ENCODE peak calls at places on chromosomes 13 and 19, in six cellular contexts. One of them, this sample, is unnamed.

GRCh38 chr19:2013683-2013961 is 1.9 kb downstream of the BTBD2 start:
- DNase-seq in ovary: peak; percentile 55
- DNase-seq in heart left ventricle: no peak
- DNase-seq in left ventricle myocardium inferior: no peak
- DNase-seq in PC-3: no peak
- DNase-seq in cardiac fibroblast: no peak
- DNase-seq in this sample: no peak

GRCh38 chr19:15246198-15246481 is 13.9 kb upstream of the EPHX3 start:
- DNase-seq in cardiac fibroblast: no peak
- DNase-seq in ovary: no peak
- DNase-seq in left ventricle myocardium inferior: no peak
- DNase-seq in PC-3: no peak
- DNase-seq in heart left ventricle: no peak
- DNase-seq in this sample: no peak

GRCh38 chr19:12784394-12784870 is 6.9 kb upstream of the JUNB start:
- DNase-seq in cardiac fibroblast: no peak
- DNase-seq in ovary: no peak
- DNase-seq in heart left ventricle: no peak
- DNase-seq in left ventricle myocardium inferior: no peak
- DNase-seq in PC-3: no peak
- DNase-seq in this sample: no peak

GRCh38 chr19:40519352-40520322 is 52.8 kb downstream of the SPTBN4 start:
- DNase-seq in PC-3: no peak
- DNase-seq in left ventricle myocardium inferior: no peak
- DNase-seq in heart left ventricle: no peak
- DNase-seq in cardiac fibroblast: peak; percentile 61
- DNase-seq in ovary: no peak
- DNase-seq in this sample: peak; percentile 33

GRCh38 chr19:35225951-35226350 is 2.6 kb downstream of the FAM187B start:
- DNase-seq in left ventricle myocardium inferior: no peak
- DNase-seq in ovary: no peak
- DNase-seq in heart left ventricle: no peak
- DNase-seq in PC-3: no peak
- DNase-seq in cardiac fibroblast: no peak
- DNase-seq in this sample: no peak

GRCh38 chr13:47816835-47817234 is 184.2 kb downstream of the SUCLA2 start:
- DNase-seq in cardiac fibroblast: no peak
- DNase-seq in PC-3: no peak
- DNase-seq in ovary: no peak
- DNase-seq in heart left ventricle: no peak
- DNase-seq in left ventricle myocardium inferior: no peak
- DNase-seq in this sample: no peak

GRCh38 chr19:48537541-48537940 is 14.4 kb upstream of the SULT2B1 start:
- DNase-seq in heart left ventricle: no peak
- DNase-seq in left ventricle myocardium inferior: no peak
- DNase-seq in cardiac fibroblast: no peak
- DNase-seq in PC-3: no peak
- DNase-seq in ovary: no peak
- DNase-seq in this sample: no peak

GRCh38 chr13:21550918-21551317 is 53.1 kb downstream of the MICU2 start:
- DNase-seq in left ventricle myocardium inferior: no peak
- DNase-seq in heart left ventricle: no peak
- DNase-seq in ovary: no peak
- DNase-seq in PC-3: no peak
- DNase-seq in cardiac fibroblast: no peak
- DNase-seq in this sample: no peak

GRCh38 chr13:36344173-36344572 is 2.0 kb downstream of the SPART start:
- DNase-seq in PC-3: no peak
- DNase-seq in left ventricle myocardium inferior: no peak
- DNase-seq in heart left ventricle: no peak
- DNase-seq in cardiac fibroblast: peak; percentile 74
- DNase-seq in ovary: peak; percentile 33
- DNase-seq in this sample: no peak

GRCh38 chr13:58476176-58476575 is 844.6 kb downstream of the PCDH17 start:
- DNase-seq in PC-3: no peak
- DNase-seq in heart left ventricle: no peak
- DNase-seq in left ventricle myocardium inferior: no peak
- DNase-seq in ovary: no peak
- DNase-seq in cardiac fibroblast: no peak
- DNase-seq in this sample: no peak

GRCh38 chr13:30829145-30829544 is 76.9 kb upstream of the MEDAG start:
- DNase-seq in ovary: no peak
- DNase-seq in left ventricle myocardium inferior: no peak
- DNase-seq in heart left ventricle: no peak
- DNase-seq in cardiac fibroblast: peak; percentile 87
- DNase-seq in PC-3: peak; percentile 78
- DNase-seq in this sample: no peak

GRCh38 chr13:25371608-25372274 is at the start of gene ATP8A2:
- DNase-seq in ovary: no peak
- DNase-seq in heart left ventricle: no peak
- DNase-seq in left ventricle myocardium inferior: no peak
- DNase-seq in cardiac fibroblast: no peak
- DNase-seq in PC-3: no peak
- DNase-seq in this sample: no peak

GRCh38 chr19:23190341-23190740 is 59.9 kb downstream of the ZNF724 start:
- DNase-seq in heart left ventricle: no peak
- DNase-seq in left ventricle myocardium inferior: no peak
- DNase-seq in PC-3: no peak
- DNase-seq in cardiac fibroblast: no peak
- DNase-seq in ovary: no peak
- DNase-seq in this sample: no peak

GRCh38 chr13:40508112-40508511 is 158.3 kb downstream of the FOXO1 start:
- DNase-seq in ovary: no peak
- DNase-seq in heart left ventricle: no peak
- DNase-seq in PC-3: no peak
- DNase-seq in cardiac fibroblast: peak; percentile 89
- DNase-seq in left ventricle myocardium inferior: no peak
- DNase-seq in this sample: no peak

GRCh38 chr13:73943137-73943964 is 190.9 kb downstream of the KLF12 start:
- DNase-seq in heart left ventricle: no peak
- DNase-seq in left ventricle myocardium inferior: no peak
- DNase-seq in cardiac fibroblast: no peak
- DNase-seq in ovary: no peak
- DNase-seq in PC-3: no peak
- DNase-seq in this sample: no peak

GRCh38 chr19:6963937-6964336 is 57.3 kb downstream of the MBD3L2B start:
- DNase-seq in left ventricle myocardium inferior: no peak
- DNase-seq in PC-3: peak; percentile 31
- DNase-seq in ovary: no peak
- DNase-seq in cardiac fibroblast: no peak
- DNase-seq in heart left ventricle: no peak
- DNase-seq in this sample: no peak

GRCh38 chr19:10222201-10222890 is 8.8 kb downstream of the S1PR2 start:
- DNase-seq in PC-3: no peak
- DNase-seq in heart left ventricle: no peak
- DNase-seq in ovary: no peak
- DNase-seq in left ventricle myocardium inferior: no peak
- DNase-seq in cardiac fibroblast: no peak
- DNase-seq in this sample: no peak

GRCh38 chr19:46393456-46394397 is 19.6 kb downstream of the CCDC8 start:
- DNase-seq in cardiac fibroblast: no peak
- DNase-seq in heart left ventricle: peak; percentile 51
- DNase-seq in PC-3: no peak
- DNase-seq in ovary: peak; percentile 34
- DNase-seq in left ventricle myocardium inferior: no peak
- DNase-seq in this sample: no peak
- H3K4me3 ChIP-seq in cardiac fibroblast: no peak overlapping the region
- H3K4me3 ChIP-seq in heart left ventricle: no peak overlapping the region
- H3K4me3 ChIP-seq in PC-3: no peak overlapping the region
- H3K4me3 ChIP-seq in ovary: no peak overlapping the region
- H3K4me3 ChIP-seq in left ventricle myocardium inferior: no peak overlapping the region
- H3K4me3 ChIP-seq in this sample: no peak overlapping the region

GRCh38 chr13:110312669-110313031 is 5.6 kb downstream of the COL4A2 start:
- DNase-seq in PC-3: peak; percentile 73
- DNase-seq in left ventricle myocardium inferior: no peak
- DNase-seq in ovary: no peak
- DNase-seq in heart left ventricle: no peak
- DNase-seq in cardiac fibroblast: peak; percentile 93
- DNase-seq in this sample: no peak

GRCh38 chr13:110309661-110310524 is 2.8 kb downstream of the COL4A2 start:
- DNase-seq in PC-3: no peak
- DNase-seq in left ventricle myocardium inferior: no peak
- DNase-seq in heart left ventricle: no peak
- DNase-seq in ovary: no peak
- DNase-seq in cardiac fibroblast: peak; percentile 46
- DNase-seq in this sample: no peak

GRCh38 chr13:110309159-110309476 is 2.0 kb downstream of the COL4A2 start:
- DNase-seq in ovary: no peak
- DNase-seq in cardiac fibroblast: peak; percentile 48
- DNase-seq in left ventricle myocardium inferior: no peak
- DNase-seq in PC-3: no peak
- DNase-seq in heart left ventricle: no peak
- DNase-seq in this sample: no peak

GRCh38 chr13:110311721-110312668 is 4.9 kb downstream of the COL4A2 start:
- DNase-seq in left ventricle myocardium inferior: no peak
- DNase-seq in PC-3: no peak
- DNase-seq in cardiac fibroblast: peak; percentile 48
- DNase-seq in heart left ventricle: no peak
- DNase-seq in ovary: no peak
- DNase-seq in this sample: no peak

GRCh38 chr13:110310541-110311491 is 3.7 kb downstream of the COL4A2 start:
- DNase-seq in ovary: no peak
- DNase-seq in PC-3: no peak
- DNase-seq in heart left ventricle: no peak
- DNase-seq in cardiac fibroblast: no peak
- DNase-seq in left ventricle myocardium inferior: no peak
- DNase-seq in this sample: no peak
- H3K4me3 ChIP-seq in ovary: no peak overlapping the region
- H3K4me3 ChIP-seq in PC-3: no peak overlapping the region
- H3K4me3 ChIP-seq in heart left ventricle: peak overlapping the region; percentile 80
- H3K4me3 ChIP-seq in cardiac fibroblast: no peak overlapping the region
- H3K4me3 ChIP-seq in left ventricle myocardium inferior: peak overlapping the region; percentile 83
- H3K4me3 ChIP-seq in this sample: peak overlapping the region; percentile 81

GRCh38 chr13:27958928-27959539 is 10.1 kb downstream of the CDX2 start:
- DNase-seq in ovary: no peak
- DNase-seq in PC-3: no peak
- DNase-seq in cardiac fibroblast: no peak
- DNase-seq in heart left ventricle: no peak
- DNase-seq in left ventricle myocardium inferior: no peak
- DNase-seq in this sample: no peak

GRCh38 chr13:27959976-27960361 is 9.1 kb downstream of the CDX2 start:
- DNase-seq in ovary: no peak
- DNase-seq in heart left ventricle: no peak
- DNase-seq in cardiac fibroblast: no peak
- DNase-seq in left ventricle myocardium inferior: no peak
- DNase-seq in PC-3: no peak
- DNase-seq in this sample: no peak

GRCh38 chr13:27962128-27962841 is 6.8 kb downstream of the CDX2 start:
- DNase-seq in ovary: no peak
- DNase-seq in heart left ventricle: no peak
- DNase-seq in PC-3: no peak
- DNase-seq in cardiac fibroblast: no peak
- DNase-seq in left ventricle myocardium inferior: no peak
- DNase-seq in this sample: no peak

GRCh38 chr13:27961227-27962085 is 7.7 kb downstream of the CDX2 start:
- DNase-seq in PC-3: no peak
- DNase-seq in heart left ventricle: no peak
- DNase-seq in left ventricle myocardium inferior: no peak
- DNase-seq in ovary: no peak
- DNase-seq in cardiac fibroblast: no peak
- DNase-seq in this sample: no peak

GRCh38 chr13:27960362-27961226 is 8.5 kb downstream of the CDX2 start:
- DNase-seq in ovary: no peak
- DNase-seq in left ventricle myocardium inferior: peak; percentile 35
- DNase-seq in heart left ventricle: no peak
- DNase-seq in cardiac fibroblast: peak; percentile 35
- DNase-seq in PC-3: peak; percentile 78
- DNase-seq in this sample: peak; percentile 11
- H3K4me3 ChIP-seq in ovary: peak overlapping the region; percentile 16
- H3K4me3 ChIP-seq in left ventricle myocardium inferior: peak overlapping the region; percentile 58
- H3K4me3 ChIP-seq in heart left ventricle: peak overlapping the region; percentile 38
- H3K4me3 ChIP-seq in cardiac fibroblast: peak overlapping the region; percentile 11
- H3K4me3 ChIP-seq in PC-3: peak overlapping the region; percentile 61
- H3K4me3 ChIP-seq in this sample: peak overlapping the region; percentile 0

GRCh38 chr19:49539192-49539952 is 11.6 kb downstream of the RCN3 start:
- DNase-seq in ovary: no peak
- DNase-seq in cardiac fibroblast: no peak
- DNase-seq in PC-3: no peak
- DNase-seq in heart left ventricle: no peak
- DNase-seq in left ventricle myocardium inferior: no peak
- DNase-seq in this sample: no peak

GRCh38 chr19:49541914-49542313 is 14.1 kb downstream of the RCN3 start:
- DNase-seq in left ventricle myocardium inferior: no peak
- DNase-seq in PC-3: no peak
- DNase-seq in cardiac fibroblast: no peak
- DNase-seq in ovary: no peak
- DNase-seq in heart left ventricle: no peak
- DNase-seq in this sample: no peak

GRCh38 chr19:49543032-49543431 is 15.2 kb downstream of the RCN3 start:
- DNase-seq in heart left ventricle: no peak
- DNase-seq in PC-3: no peak
- DNase-seq in ovary: no peak
- DNase-seq in cardiac fibroblast: no peak
- DNase-seq in left ventricle myocardium inferior: no peak
- DNase-seq in this sample: no peak

GRCh38 chr19:49544154-49544553 is 16.4 kb downstream of the RCN3 start:
- DNase-seq in ovary: no peak
- DNase-seq in left ventricle myocardium inferior: no peak
- DNase-seq in heart left ventricle: no peak
- DNase-seq in cardiac fibroblast: no peak
- DNase-seq in PC-3: no peak
- DNase-seq in this sample: no peak

GRCh38 chr19:49542446-49542845 is 14.6 kb downstream of the RCN3 start:
- DNase-seq in PC-3: no peak
- DNase-seq in cardiac fibroblast: no peak
- DNase-seq in ovary: no peak
- DNase-seq in left ventricle myocardium inferior: no peak
- DNase-seq in heart left ventricle: no peak
- DNase-seq in this sample: no peak
- H3K4me3 ChIP-seq in PC-3: no peak overlapping the region
- H3K4me3 ChIP-seq in cardiac fibroblast: no peak overlapping the region
- H3K4me3 ChIP-seq in ovary: no peak overlapping the region
- H3K4me3 ChIP-seq in left ventricle myocardium inferior: no peak overlapping the region
- H3K4me3 ChIP-seq in heart left ventricle: no peak overlapping the region
- H3K4me3 ChIP-seq in this sample: no peak overlapping the region

DNA sequence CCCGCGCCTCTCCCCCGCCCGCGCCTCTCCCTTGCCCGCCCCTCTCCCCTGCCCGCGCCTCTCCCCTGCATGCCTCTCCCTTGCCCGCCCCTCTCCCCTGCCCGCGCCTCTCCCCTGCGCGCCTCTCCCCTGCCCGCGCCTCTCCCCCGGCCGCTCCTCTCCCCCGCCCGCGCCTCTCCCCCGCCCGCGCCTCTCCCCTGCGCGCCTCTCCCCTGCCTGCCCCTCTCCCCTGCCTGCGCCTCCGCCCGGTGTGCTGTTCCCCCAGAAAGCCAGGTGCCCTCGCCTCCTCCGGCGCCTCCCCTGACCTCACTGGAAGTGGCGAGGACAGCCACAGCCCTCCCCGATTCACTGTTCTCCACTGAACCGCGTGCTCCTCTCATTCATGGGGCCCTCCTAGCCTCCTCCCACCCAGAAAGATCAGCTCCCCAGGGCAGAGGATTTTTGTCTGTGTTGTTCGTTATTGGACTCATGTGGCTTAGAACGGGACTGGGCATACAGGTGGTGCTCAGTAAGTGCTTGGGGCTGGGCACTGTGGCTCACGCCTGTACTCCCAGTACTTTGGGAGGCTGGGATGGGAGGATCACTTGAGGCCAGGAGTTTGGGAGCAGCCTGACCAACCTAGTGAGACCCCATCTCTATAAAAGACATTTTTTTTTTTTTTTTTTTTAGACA is 3.6 kb downstream of the PRTN3 start:
- DNase-seq in ovary: no peak
- DNase-seq in left ventricle myocardium inferior: no peak
- DNase-seq in PC-3: no peak
- DNase-seq in cardiac fibroblast: no peak
- DNase-seq in heart left ventricle: no peak
- DNase-seq in this sample: no peak
- H3K4me3 ChIP-seq in ovary: no peak overlapping the region
- H3K4me3 ChIP-seq in left ventricle myocardium inferior: no peak overlapping the region
- H3K4me3 ChIP-seq in PC-3: no peak overlapping the region
- H3K4me3 ChIP-seq in cardiac fibroblast: no peak overlapping the region
- H3K4me3 ChIP-seq in heart left ventricle: no peak overlapping the region
- H3K4me3 ChIP-seq in this sample: no peak overlapping the region